ENCODE peak calls at places on chromosome 2, in five cellular contexts. O is fibroblast of lung, Q is ovary, B is cardiac muscle cell, S is brain microvascular endothelial cell. Z is an unnamed sample. For H3K36me3, the result is how much of the 10 kb centered on the place peaks cover.

GRCh38 chr2:157404363-157404762 is 39.5 kb downstream of the CYTIP start:
- DNase-seq in Q (no peak), B (no peak), O (no peak), S (no peak), Z (no peak)

GRCh38 chr2:177405029-177405692 is 12.6 kb downstream of the AGPS start:
- DNase-seq in S (no peak), Q (no peak), B (no peak), O (no peak), Z (no peak)

GRCh38 chr2:1605659-1606400 is 138.5 kb downstream of the PXDN start:
- DNase-seq in Q (no peak), O (no peak), B (peak), S (peak), Z (peak)

GRCh38 chr2:126880825-126881224 is 17.9 kb upstream of the TEX51 start:
- DNase-seq in Q (no peak), S (no peak), O (no peak), B (no peak), Z (no peak)

GRCh38 chr2:189083088-189083487 is 96.5 kb downstream of the COL5A2 start:
- DNase-seq in O (no peak), S (no peak), B (no peak), Q (no peak), Z (no peak)

GRCh38 chr2:119245841-119246230 is 22.2 kb downstream of the STEAP3 start:
- DNase-seq in O (no peak), B (no peak), S (no peak), Q (no peak), Z (no peak)

GRCh38 chr2:240795916-240796510 is 24.0 kb downstream of the KIF1A start:
- DNase-seq in S (no peak), B (no peak), O (no peak), Q (peak), Z (no peak)

GRCh38 chr2:5145801-5146200 is 546.4 kb upstream of the SOX11 start:
- DNase-seq in O (no peak), B (no peak), Q (no peak), S (no peak), Z (no peak)

GRCh38 chr2:28906821-28907220 is 12.4 kb downstream of the WDR43 start:
- DNase-seq in B (no peak), O (no peak), S (no peak), Q (no peak), Z (no peak)

GRCh38 chr2:28909655-28910054 is 15.2 kb downstream of the WDR43 start:
- DNase-seq in O (no peak), Q (no peak), S (no peak), B (no peak), Z (no peak)

GRCh38 chr2:28906376-28906775 is 11.9 kb downstream of the WDR43 start:
- DNase-seq in Q (no peak), B (no peak), O (no peak), S (no peak), Z (no peak)

GRCh38 chr2:28905533-28905932 is 11.1 kb downstream of the WDR43 start:
- DNase-seq in O (no peak), B (no peak), S (no peak), Q (no peak), Z (no peak)

GRCh38 chr2:28908172-28908571 is 13.7 kb downstream of the WDR43 start:
- DNase-seq in O (no peak), B (no peak), S (no peak), Q (no peak), Z (no peak)
- H3K36me3 ChIP-seq in O (under half), B (under half), S (under half), Q (under half), Z (half or more)

GRCh38 chr2:215779912-215780311 is 233.4 kb downstream of the MREG start:
- DNase-seq in S (no peak), B (no peak), O (no peak), Q (no peak), Z (no peak)
- H3K36me3 ChIP-seq in S (under half), B (under half), O (under half), Q (under half), Z (under half)

DNA sequence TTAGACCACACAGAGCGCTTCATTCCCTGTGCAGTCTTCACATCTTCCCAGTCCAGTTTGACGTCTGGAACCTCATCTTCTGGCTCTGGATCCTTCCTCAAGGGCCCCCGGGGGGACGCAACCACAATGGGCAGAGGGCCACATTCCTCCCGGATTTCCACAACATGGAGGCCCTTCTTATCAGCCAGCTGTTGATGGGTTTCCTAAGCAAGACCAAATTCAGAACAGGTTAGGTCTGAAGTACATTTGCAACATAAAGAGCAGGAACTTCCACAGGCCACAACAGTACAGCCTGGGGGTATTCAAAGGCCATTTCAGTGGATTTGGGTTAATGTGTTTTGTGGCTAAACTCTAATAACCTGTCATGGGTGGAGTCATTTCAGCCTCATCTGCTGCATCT is 34.2 kb downstream of the MRPS5 start:
- DNase-seq in S (no peak), B (no peak), Q (no peak), O (no peak), Z (no peak)
- H3K36me3 ChIP-seq in S (under half), B (under half), Q (under half), O (under half), Z (under half)

DNA sequence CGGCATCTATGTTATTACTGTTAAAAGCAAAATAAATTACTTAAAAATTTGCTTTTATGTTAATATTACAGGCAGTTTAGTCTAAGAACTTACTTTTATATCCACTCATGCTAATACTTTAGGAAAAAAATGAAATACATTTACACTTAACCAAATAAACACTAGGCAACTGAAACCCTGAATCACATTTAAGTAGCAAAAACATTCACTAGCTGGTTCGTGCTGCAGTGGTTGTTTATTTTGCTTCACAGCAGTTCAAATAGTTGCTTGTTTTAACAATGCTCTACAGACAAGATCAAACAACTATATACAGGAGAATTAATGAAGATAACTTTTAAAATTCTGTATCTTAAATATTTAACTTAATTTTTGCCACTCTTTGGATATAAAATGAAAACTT is 60.8 kb downstream of the ABCG8 start:
- DNase-seq in B (no peak), S (no peak), O (no peak), Q (no peak), Z (no peak)
- H3K36me3 ChIP-seq in B (under half), S (under half), O (under half), Q (under half), Z (half or more)

GRCh38 chr2:11790228-11790627 is 43.8 kb downstream of the LPIN1 start:
- DNase-seq in S (no peak), O (no peak), B (no peak), Q (no peak), Z (no peak)

GRCh38 chr2:11787991-11788390 is 41.6 kb downstream of the LPIN1 start:
- DNase-seq in Q (no peak), S (no peak), O (no peak), B (no peak), Z (no peak)

GRCh38 chr2:11786592-11786991 is 40.2 kb downstream of the LPIN1 start:
- DNase-seq in B (no peak), O (no peak), Q (no peak), S (no peak), Z (no peak)

GRCh38 chr2:11788725-11789124 is 42.3 kb downstream of the LPIN1 start:
- DNase-seq in O (no peak), S (no peak), B (no peak), Q (no peak), Z (no peak)

DNA sequence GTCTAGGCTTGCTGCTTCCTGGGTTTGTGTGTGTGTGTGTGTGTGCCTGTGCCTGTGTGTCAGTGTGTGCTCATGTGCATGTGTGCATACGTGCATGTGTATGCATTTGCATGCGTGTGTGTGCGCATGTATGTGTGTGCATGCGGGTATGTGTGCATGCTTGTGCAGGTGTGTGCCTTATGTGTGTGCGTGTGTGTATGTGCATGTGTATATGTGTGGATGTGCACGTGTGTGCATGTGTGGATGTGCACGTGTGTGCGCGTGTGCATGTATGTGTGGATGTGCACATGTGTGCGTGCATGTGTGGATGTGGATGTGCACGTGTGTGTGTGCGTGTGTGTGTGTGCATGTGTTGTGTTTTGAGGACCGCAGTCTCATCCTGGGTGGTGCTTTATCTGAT is 42.8 kb downstream of the LPIN1 start:
- DNase-seq in S (no peak), B (no peak), O (no peak), Q (no peak), Z (no peak)
- H3K36me3 ChIP-seq in S (under half), B (half or more), O (under half), Q (under half), Z (half or more)

GRCh38 chr2:61182059-61182383 is 20.0 kb downstream of the C2orf74 start:
- DNase-seq in O (no peak), Q (no peak), B (no peak), S (no peak), Z (no peak)
- H3K36me3 ChIP-seq in O (under half), Q (under half), B (under half), S (under half), Z (half or more)

GRCh38 chr2:232843860-232844259 is 26.2 kb upstream of the SNORC start:
- DNase-seq in Q (no peak), S (no peak), O (no peak), B (no peak), Z (no peak)

GRCh38 chr2:232842689-232843088 is 27.4 kb upstream of the SNORC start:
- DNase-seq in O (no peak), S (no peak), B (peak), Q (no peak), Z (no peak)

GRCh38 chr2:232850039-232850438 is 20.0 kb upstream of the SNORC start:
- DNase-seq in Q (no peak), O (no peak), B (peak), S (no peak), Z (no peak)

DNA sequence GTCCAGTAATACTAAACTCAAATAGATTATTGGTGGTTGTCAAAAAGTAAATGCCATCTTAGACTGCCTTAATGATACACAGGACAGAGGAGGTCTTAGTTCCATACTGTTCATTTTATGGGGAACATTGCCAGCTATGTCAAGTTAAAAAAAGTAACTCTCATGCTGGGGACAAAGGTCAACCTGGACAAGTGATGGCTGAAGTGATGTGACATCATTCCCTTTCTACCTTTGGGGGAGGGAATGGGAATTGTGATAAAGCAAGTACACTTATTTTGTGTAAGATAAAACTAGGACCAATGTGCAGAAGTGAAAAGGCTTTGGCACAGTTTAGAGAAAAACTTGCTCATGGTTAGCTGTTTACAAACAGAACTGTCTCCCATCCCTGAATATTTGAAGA is 24.0 kb upstream of the SNORC start:
- DNase-seq in Q (no peak), O (no peak), S (no peak), B (no peak), Z (no peak)
- H3K36me3 ChIP-seq in Q (under half), O (under half), S (under half), B (under half), Z (half or more)

DNA sequence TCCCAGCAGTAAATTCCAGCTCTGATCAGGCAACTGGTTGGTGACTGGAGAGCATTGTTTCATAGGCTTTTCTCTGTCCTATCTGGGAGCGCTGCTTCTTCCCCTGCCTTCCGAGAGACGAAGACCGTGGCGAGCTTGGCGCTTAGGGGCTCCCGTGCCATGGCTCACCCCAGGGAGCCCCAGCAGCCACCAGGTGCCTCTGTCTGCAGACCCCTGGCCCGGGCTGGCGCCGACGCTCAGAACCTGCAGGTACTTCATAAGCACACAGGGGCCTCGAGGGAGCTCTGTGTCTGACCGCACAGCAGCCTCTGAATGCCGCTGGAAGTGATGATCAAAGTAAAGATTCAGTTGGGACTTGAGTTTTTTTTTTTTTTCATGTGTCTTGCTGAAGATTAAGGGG is 19.1 kb upstream of the RBM44 start:
- DNase-seq in O (no peak), Q (no peak), S (no peak), B (no peak), Z (no peak)
- H3K36me3 ChIP-seq in O (under half), Q (under half), S (under half), B (under half), Z (under half)

GRCh38 chr2:71402427-71402826 is 50.9 kb upstream of the DYSF start:
- DNase-seq in S (no peak), B (no peak), O (no peak), Q (no peak), Z (no peak)
- H3K36me3 ChIP-seq in S (under half), B (half or more), O (under half), Q (under half), Z (half or more)

DNA sequence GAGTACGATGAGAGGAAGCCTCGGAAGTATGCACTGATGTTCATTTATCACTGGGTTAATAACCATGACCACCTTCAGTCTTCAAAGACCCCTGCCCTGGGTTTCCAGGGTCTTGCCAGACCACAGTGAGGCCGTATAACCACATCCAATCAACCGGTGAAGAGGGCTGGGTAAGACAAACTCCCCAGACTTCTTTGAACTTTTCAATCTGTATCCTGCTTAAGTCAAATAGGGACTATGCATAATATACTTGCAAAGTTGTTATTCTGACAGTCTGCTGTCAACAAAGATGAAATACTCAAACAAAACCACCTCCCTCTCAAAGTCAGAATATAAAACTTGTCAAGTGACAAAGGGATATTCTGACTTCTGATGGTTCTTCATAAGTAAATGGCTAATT is 54.0 kb downstream of the KLF7 start:
- DNase-seq in S (no peak), Q (no peak), O (no peak), B (no peak), Z (no peak)
- H3K36me3 ChIP-seq in S (under half), Q (under half), O (under half), B (under half), Z (under half)

Z was measured in WERI-Rb-1.